ENCODE peak calls at places on chromosomes 5 and 9, in eight cellular contexts. V is colonic mucosa, K is AG10803, U is choroid plexus epithelial cell, A is OCI-LY7, I is H1, W is WERI-Rb-1, E is GM23338. L is an unnamed sample.

GRCh38 chr5:93611900-93612898 is 29.2 kb downstream of the NR2F1 start:
- DNase-seq in V (no peak), K (peak), U (peak), A (no peak), I (no peak), W (no peak), E (peak), L (no peak)

GRCh38 chr5:56359429-56359781 is 126.3 kb upstream of the ANKRD55 start:
- DNase-seq in V (no peak), K (no peak), U (no peak), A (no peak), I (no peak), W (no peak), E (no peak), L (no peak)

GRCh38 chr5:95217351-95217750 is 67.5 kb downstream of the MCTP1 start:
- DNase-seq in V (no peak), K (no peak), U (no peak), A (no peak), I (no peak), W (no peak), E (no peak), L (no peak)

GRCh38 chr5:88830567-88830966 is 52.4 kb downstream of the MEF2C start:
- DNase-seq in V (no peak), K (peak), U (no peak), A (no peak), I (no peak), W (no peak), E (no peak), L (no peak)

GRCh38 chr5:17807069-17807468 is 172.8 kb downstream of the TAF11L14 start:
- DNase-seq in V (no peak), K (no peak), U (no peak), A (no peak), I (no peak), W (no peak), E (no peak), L (no peak)

GRCh38 chr5:127352068-127352467 is 61.5 kb downstream of the MEGF10 start:
- DNase-seq in V (no peak), K (no peak), U (no peak), A (no peak), I (no peak), W (no peak), E (no peak), L (no peak)

GRCh38 chr5:55236800-55237199 is 3.4 kb upstream of the CCNO start:
- DNase-seq in V (no peak), K (no peak), U (no peak), A (no peak), I (no peak), W (no peak), E (peak), L (no peak)

GRCh38 chr9:101738566-101739183 is at the start of gene GRIN3A:
- DNase-seq in V (peak), K (no peak), U (no peak), A (no peak), I (no peak), W (peak), E (peak), L (no peak)

GRCh38 chr9:104586496-104587180 is 12.6 kb downstream of the OR13C5 start:
- DNase-seq in V (no peak), K (peak), U (peak), A (no peak), I (no peak), W (no peak), E (no peak), L (no peak)

GRCh38 chr9:112002847-112003457 is 106.3 kb downstream of the UGCG start:
- DNase-seq in V (no peak), K (no peak), U (peak), A (no peak), I (no peak), W (no peak), E (no peak), L (no peak)

GRCh38 chr5:63228154-63228553 is 649.5 kb downstream of the LRRC70 start:
- DNase-seq in V (no peak), K (no peak), U (no peak), A (no peak), I (no peak), W (no peak), E (no peak), L (no peak)

DNA sequence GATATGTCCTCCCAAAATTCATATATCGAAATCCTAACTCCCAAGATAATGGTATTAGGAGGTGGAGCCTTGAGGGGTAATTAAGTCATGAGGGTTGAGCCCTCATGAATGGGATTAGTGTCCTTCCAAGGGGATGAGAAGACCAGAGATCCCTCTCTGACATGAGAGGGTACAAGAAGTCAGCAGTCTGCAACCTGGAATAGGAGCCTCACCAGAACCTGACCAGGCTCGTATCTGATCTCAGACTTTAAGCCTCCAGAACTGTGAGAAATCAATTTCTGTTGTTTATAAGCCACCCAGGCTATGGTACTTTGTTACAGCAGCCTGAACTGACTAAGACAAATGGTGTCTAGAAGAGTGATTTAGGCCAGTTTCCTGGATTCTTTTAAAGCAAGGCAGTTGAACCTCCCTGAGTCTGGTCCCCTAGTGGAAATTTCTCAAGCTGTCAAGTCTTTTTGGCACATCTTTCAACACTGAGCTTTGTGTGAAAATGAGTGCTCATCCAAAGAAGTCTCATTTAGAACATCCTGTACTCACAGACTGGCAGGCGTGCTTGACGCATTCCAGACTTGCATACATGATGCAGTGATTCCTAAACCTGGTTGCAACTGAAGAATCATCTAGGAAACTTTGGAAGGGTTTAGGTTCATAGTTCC is 254.8 kb upstream of the PPP1R2B start:
- DNase-seq in V (no peak), K (peak), U (no peak), A (no peak), I (no peak), W (no peak), E (no peak), L (no peak)
- TF ChIP-seq CTCF in V (no peak), K (no peak), U (no peak), A (no peak), I (no peak), W (no peak), E (no peak), L (no peak)

DNA sequence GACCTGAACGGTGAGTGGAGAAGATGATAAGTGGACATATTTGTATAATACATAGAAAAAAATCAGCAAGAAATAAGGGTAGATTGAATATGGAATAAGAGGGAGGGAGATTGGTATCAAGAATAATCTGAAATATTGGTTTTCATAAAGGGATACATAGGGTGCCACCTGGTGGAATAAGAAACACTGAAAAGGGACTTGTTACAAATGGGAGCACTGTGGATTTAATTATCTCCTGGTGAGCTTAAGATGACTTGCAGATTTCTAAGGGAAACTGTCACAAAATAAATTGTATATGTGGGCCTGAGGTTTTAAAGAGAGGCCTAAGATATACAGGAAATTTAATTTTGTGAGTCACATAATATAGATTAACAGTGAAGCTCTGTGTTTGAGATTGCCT is 1403.5 kb upstream of the CDH18 start:
- DNase-seq in V (no peak), K (no peak), U (peak), A (no peak), I (no peak), W (no peak), E (peak), L (no peak)
- TF ChIP-seq CTCF in V (no peak), K (no peak), U (no peak), A (no peak), I (no peak), W (no peak), E (peak), L (no peak)

DNA sequence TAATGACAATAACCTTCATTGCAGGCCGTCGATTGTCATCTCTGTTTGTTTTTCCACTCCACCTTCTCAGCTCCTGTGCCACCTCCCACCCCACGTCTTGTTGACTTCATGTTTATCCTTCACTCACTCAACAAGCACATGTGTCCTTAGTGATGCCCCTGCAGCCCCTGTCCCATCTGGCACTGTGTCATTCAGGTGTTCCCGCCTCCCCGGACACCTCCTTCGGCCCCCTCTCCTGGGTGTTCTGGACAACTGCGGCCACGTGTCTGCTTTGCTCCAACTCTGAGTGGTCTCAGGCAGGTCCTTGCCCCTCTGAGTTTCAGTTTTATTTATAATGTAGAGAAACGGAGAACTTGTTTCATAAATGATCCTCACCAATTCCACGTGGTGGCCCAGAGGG is 91.0 kb upstream of the COL5A1 start:
- DNase-seq in V (no peak), K (no peak), U (no peak), A (no peak), I (no peak), W (peak), E (peak), L (no peak)
- TF ChIP-seq CTCF in V (no peak), K (no peak), U (peak), A (no peak), I (peak), W (peak), E (peak), L (no peak)

DNA sequence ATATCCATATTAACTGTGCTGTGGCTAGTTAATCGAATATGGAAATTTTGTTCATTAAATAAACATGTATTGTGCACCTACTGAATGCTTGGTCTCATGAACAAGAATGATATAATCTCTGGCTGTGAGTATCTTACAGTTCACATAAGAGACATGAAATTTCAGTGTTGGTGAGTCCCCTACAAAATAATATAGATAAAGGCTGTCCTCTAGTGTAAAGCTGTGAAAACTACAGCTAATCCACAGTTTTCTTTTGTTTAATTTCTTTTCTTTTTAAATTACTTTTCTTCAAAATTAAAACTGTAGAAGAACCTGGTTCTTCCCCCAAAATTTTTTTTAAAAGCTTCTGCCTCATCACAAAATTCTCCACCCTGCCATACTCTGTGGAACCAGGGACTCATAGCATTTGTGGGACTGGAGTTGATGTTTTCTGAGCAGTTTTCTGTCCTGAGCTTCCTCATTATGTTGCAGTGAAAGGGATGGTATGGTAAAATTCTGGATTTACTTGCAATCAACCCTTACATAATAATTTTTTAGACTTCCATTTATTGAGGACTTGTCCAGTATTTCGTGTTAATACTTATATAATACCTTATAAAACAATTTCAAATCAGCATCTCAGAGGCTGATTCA is 135.0 kb downstream of the STK32A start:
- DNase-seq in V (no peak), K (peak), U (peak), A (no peak), I (no peak), W (no peak), E (peak), L (no peak)
- TF ChIP-seq CTCF in V (peak), K (peak), U (peak), A (peak), I (no peak), W (peak), E (peak), L (peak)

GRCh38 chr9:121299467-121300282 is 31.7 kb downstream of the GSN start:
- DNase-seq in V (peak), K (peak), U (peak), A (no peak), I (no peak), W (peak), E (peak), L (peak)
- TF ChIP-seq CTCF in V (no peak), K (no peak), U (no peak), A (no peak), I (no peak), W (no peak), E (peak), L (no peak)

GRCh38 chr9:23841304-23841703 is 15.3 kb upstream of the ELAVL2 start:
- DNase-seq in V (no peak), K (no peak), U (no peak), A (no peak), I (no peak), W (no peak), E (no peak), L (no peak)

DNA sequence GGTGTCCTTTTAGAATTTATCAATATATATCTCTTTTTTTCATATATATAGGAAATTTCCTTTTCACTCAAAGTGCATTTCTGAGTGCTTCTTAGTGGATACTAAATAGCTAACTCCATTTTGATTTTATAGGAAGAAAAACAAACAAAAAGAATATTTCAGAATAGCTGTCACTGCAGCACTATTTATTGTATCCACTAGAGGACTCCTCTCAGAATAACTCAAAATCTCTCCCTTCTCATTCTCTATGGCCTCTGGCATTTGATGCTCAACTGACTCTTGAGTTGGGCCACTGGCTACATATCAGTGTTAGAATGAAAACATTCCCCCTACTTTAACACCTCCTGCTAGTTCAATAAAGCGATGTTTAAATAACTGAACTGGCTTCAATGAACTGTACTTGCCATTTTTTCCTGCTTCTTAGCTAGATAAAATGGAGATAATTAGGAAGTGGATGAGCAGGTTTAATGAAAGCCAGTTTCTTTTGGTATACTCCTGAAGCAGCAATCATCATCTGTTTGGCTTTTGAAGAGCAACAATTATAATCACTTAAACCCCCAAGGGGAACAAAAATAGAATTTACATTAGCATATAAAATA is 16.6 kb upstream of the ELAVL2 start:
- DNase-seq in V (no peak), K (no peak), U (no peak), A (no peak), I (no peak), W (no peak), E (peak), L (no peak)
- TF ChIP-seq CTCF in V (no peak), K (no peak), U (no peak), A (peak), I (no peak), W (no peak), E (peak), L (peak)

DNA sequence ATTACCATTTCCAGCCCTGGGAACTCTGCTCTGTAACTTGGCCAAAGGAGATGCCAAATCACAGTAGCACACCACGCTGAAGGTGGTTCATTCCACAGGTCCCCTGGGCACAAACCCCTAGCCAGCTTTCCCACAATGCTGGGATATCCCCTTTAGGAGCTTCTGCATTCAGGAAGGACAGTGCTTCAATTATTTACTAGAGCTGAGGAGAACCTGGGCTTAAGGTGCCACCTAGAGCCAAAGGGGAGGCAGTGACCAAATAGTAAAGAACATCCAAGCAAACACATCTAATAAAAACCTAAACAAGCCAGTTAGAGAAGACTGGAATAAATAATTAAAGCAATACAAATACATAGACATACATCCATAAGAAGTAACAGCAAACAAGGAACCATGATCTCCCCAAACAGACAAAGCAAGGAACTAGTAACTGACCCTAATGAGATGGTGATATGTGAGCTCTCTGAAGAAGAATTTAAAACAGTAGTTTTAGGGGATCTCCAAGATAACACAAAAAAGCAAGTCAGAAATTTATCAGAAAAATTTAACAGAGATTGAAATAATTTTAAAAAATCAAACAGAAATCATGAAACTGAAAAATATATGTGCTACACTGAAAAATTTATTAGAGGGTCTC is 14.6 kb downstream of the KIF4B start:
- DNase-seq in V (no peak), K (no peak), U (peak), A (peak), I (no peak), W (peak), E (peak), L (no peak)
- TF ChIP-seq CTCF in V (no peak), K (peak), U (peak), A (peak), I (no peak), W (peak), E (peak), L (peak)

L was measured in GM13977.